ENCODE peak calls at places on chromosomes 11 and 22, in nine cellular contexts. X, R, K, P, H, C, N, T and Z are unnamed samples.

GRCh38 chr22:41801147-41801819 is 804 bp downstream of the CCDC134 start:
- DNase-seq in X (no peak), R (no peak), K (no peak), P (no peak), H (no peak), C (no peak), N (no peak), T (no peak), Z (no peak)

GRCh38 chr22:30238661-30239420 is 7.7 kb downstream of the LIF start:
- DNase-seq in X (peak; percentile 52), R (no peak), K (no peak), P (no peak), H (no peak), C (no peak), N (no peak), T (peak; percentile 48), Z (no peak)

GRCh38 chr11:85115798-85116197 is 511.3 kb downstream of the DLG2 start:
- DNase-seq in X (no peak), R (no peak), K (no peak), P (no peak), H (no peak), C (no peak), N (no peak), T (no peak), Z (no peak)

GRCh38 chr11:120079750-120080610 is 57.9 kb downstream of the TRIM29 start:
- DNase-seq in X (peak; percentile 68), R (no peak), K (no peak), P (no peak), H (peak; percentile 41), C (no peak), N (no peak), T (peak; percentile 37), Z (no peak)

GRCh38 chr11:34570584-34570983 is 50.3 kb upstream of the EHF start:
- DNase-seq in X (no peak), R (no peak), K (no peak), P (no peak), H (no peak), C (no peak), N (no peak), T (peak; percentile 21), Z (no peak)

GRCh38 chr22:41532908-41533825 is 11.1 kb downstream of the POLR3H start:
- DNase-seq in X (peak; percentile 89), R (peak; percentile 49), K (peak; percentile 78), P (peak; percentile 81), H (peak; percentile 76), C (peak; percentile 81), N (peak; percentile 49), T (peak; percentile 80), Z (peak; percentile 81)

GRCh38 chr11:66418168-66418985 is 2.5 kb upstream of the NPAS4 start:
- DNase-seq in X (peak; percentile 96), R (peak; percentile 29), K (peak; percentile 91), P (peak; percentile 79), H (peak; percentile 59), C (peak; percentile 58), N (peak; percentile 10), T (peak; percentile 79), Z (peak; percentile 49)

GRCh38 chr11:118618115-118618990 is 10.9 kb downstream of the PHLDB1 start:
- DNase-seq in X (no peak), R (no peak), K (peak; percentile 60), P (peak; percentile 76), H (no peak), C (no peak), N (no peak), T (no peak), Z (no peak)

GRCh38 chr22:23833017-23833795 is 5.6 kb downstream of the DERL3 start:
- DNase-seq in X (no peak), R (no peak), K (no peak), P (no peak), H (no peak), C (no peak), N (no peak), T (no peak), Z (no peak)

GRCh38 chr22:49629586-49630447 is 197.9 kb downstream of the BRD1 start:
- DNase-seq in X (no peak), R (no peak), K (no peak), P (no peak), H (no peak), C (no peak), N (no peak), T (no peak), Z (no peak)

GRCh38 chr11:71307811-71308645 is 55.7 kb upstream of the SHANK2 start:
- DNase-seq in X (no peak), R (no peak), K (no peak), P (no peak), H (no peak), C (no peak), N (no peak), T (no peak), Z (no peak)

GRCh38 chr11:65424200-65425104 is 1.9 kb downstream of the NEAT1 start:
- DNase-seq in X (peak; percentile 18), R (peak; percentile 56), K (no peak), P (peak; percentile 63), H (no peak), C (no peak), N (peak; percentile 36), T (peak; percentile 75), Z (no peak)

GRCh38 chr11:13301522-13301921 is 23.9 kb downstream of the BMAL1 start:
- DNase-seq in X (no peak), R (no peak), K (no peak), P (no peak), H (no peak), C (no peak), N (no peak), T (no peak), Z (no peak)

GRCh38 chr22:30267382-30268302 is 991 bp upstream of the OSM start:
- DNase-seq in X (no peak), R (no peak), K (no peak), P (no peak), H (no peak), C (no peak), N (peak; percentile 41), T (peak; percentile 61), Z (no peak)

GRCh38 chr11:88521354-88522310 is 184.1 kb upstream of the CTSC start:
- DNase-seq in X (peak; percentile 31), R (no peak), K (no peak), P (no peak), H (no peak), C (no peak), N (no peak), T (no peak), Z (no peak)

GRCh38 chr11:2885017-2885675 is 429 bp downstream of the CDKN1C start:
- DNase-seq in X (peak; percentile 73), R (no peak), K (peak; percentile 44), P (peak; percentile 63), H (peak; percentile 48), C (peak; percentile 51), N (peak; percentile 12), T (peak; percentile 41), Z (no peak)

GRCh38 chr22:43633631-43634030 is 178.5 kb downstream of the EFCAB6 start:
- DNase-seq in X (no peak), R (no peak), K (no peak), P (no peak), H (no peak), C (no peak), N (no peak), T (no peak), Z (no peak)

GRCh38 chr11:103624708-103625623 is 411.5 kb upstream of the DDI1 start:
- DNase-seq in X (peak; percentile 54), R (no peak), K (no peak), P (no peak), H (no peak), C (no peak), N (no peak), T (no peak), Z (no peak)

GRCh38 chr11:77495526-77495925 is 21.6 kb upstream of the PAK1 start:
- DNase-seq in X (no peak), R (no peak), K (no peak), P (no peak), H (no peak), C (no peak), N (no peak), T (no peak), Z (no peak)